ENCODE peak calls at places on chromosomes 2 and 18, in seven cellular contexts. K is CD8-positive, alpha-beta T cell; W is neural progenitor cell; C is fibroblast of lung; E is PC-3; Z is pancreas; L is adrenal gland. M is an unnamed sample.

GRCh38 chr2:205047273-205047839 is 502.1 kb downstream of the PARD3B start:
- DNase-seq in K (no peak), W (peak; percentile 89), C (no peak), E (no peak), Z (no peak), L (no peak), M (no peak)

GRCh38 chr2:151280276-151280675 is 9.2 kb downstream of the NMI start:
- DNase-seq in K (no peak), W (no peak), C (peak; percentile 48), E (no peak), Z (no peak), L (no peak), M (no peak)

GRCh38 chr2:113703404-113704299 is 52.8 kb downstream of the SLC35F5 start:
- DNase-seq in K (no peak), W (no peak), C (no peak), E (no peak), Z (no peak), L (no peak), M (no peak)

GRCh38 chr18:54149078-54149697 is 75.3 kb downstream of the MBD2 start:
- DNase-seq in K (no peak), W (no peak), C (peak; percentile 82), E (peak; percentile 91), Z (no peak), L (peak; percentile 67), M (peak; percentile 78)

GRCh38 chr2:190360965-190361364 is 17.6 kb downstream of the INPP1 start:
- DNase-seq in K (no peak), W (no peak), C (no peak), E (no peak), Z (no peak), L (no peak), M (no peak)

GRCh38 chr18:395481-396250 is 104.8 kb downstream of the COLEC12 start:
- DNase-seq in K (no peak), W (no peak), C (peak; percentile 71), E (peak; percentile 43), Z (no peak), L (no peak), M (peak; percentile 89)

GRCh38 chr2:22798389-22798788 is 586.6 kb upstream of the KLHL29 start:
- DNase-seq in K (no peak), W (no peak), C (no peak), E (no peak), Z (no peak), L (no peak), M (no peak)

GRCh38 chr2:132670104-132670960 is at the start of gene LYPD1:
- DNase-seq in K (no peak), W (peak; percentile 47), C (no peak), E (peak; percentile 54), Z (peak; percentile 82), L (peak; percentile 55), M (no peak)

GRCh38 chr2:142920579-142920978 is 43.1 kb downstream of the KYNU start:
- DNase-seq in K (no peak), W (no peak), C (no peak), E (peak; percentile 31), Z (no peak), L (no peak), M (no peak)

GRCh38 chr2:20953146-20953824 is 90.6 kb downstream of the APOB start:
- DNase-seq in K (no peak), W (no peak), C (no peak), E (no peak), Z (no peak), L (no peak), M (no peak)

GRCh38 chr2:222024934-222025890 is 273.6 kb downstream of the PAX3 start:
- DNase-seq in K (no peak), W (peak; percentile 79), C (peak; percentile 61), E (peak; percentile 57), Z (no peak), L (no peak), M (no peak)

GRCh38 chr2:204611017-204611631 is 65.8 kb downstream of the PARD3B start:
- DNase-seq in K (no peak), W (no peak), C (no peak), E (no peak), Z (no peak), L (no peak), M (no peak)

GRCh38 chr2:191739194-191739593 is 61.3 kb downstream of the NABP1 start:
- DNase-seq in K (no peak), W (no peak), C (no peak), E (no peak), Z (no peak), L (no peak), M (peak; percentile 5)

GRCh38 chr18:24878289-24878688 is 417.9 kb downstream of the HRH4 start:
- DNase-seq in K (no peak), W (peak; percentile 53), C (peak; percentile 80), E (peak; percentile 61), Z (no peak), L (no peak), M (no peak)

GRCh38 chr2:212940816-212941215 is 210.6 kb downstream of the IKZF2 start:
- DNase-seq in K (no peak), W (peak; percentile 83), C (peak; percentile 60), E (peak; percentile 75), Z (no peak), L (no peak), M (no peak)

GRCh38 chr2:228318218-228318617 is 136.7 kb upstream of the SPHKAP start:
- DNase-seq in K (no peak), W (peak; percentile 60), C (peak; percentile 15), E (peak; percentile 72), Z (no peak), L (peak; percentile 60), M (peak; percentile 38)

GRCh38 chr18:985301-985700 is 80.6 kb downstream of the ADCYAP1 start:
- DNase-seq in K (no peak), W (peak; percentile 52), C (no peak), E (no peak), Z (no peak), L (peak; percentile 56), M (no peak)

GRCh38 chr2:223439184-223439583 is 163.0 kb downstream of the SCG2 start:
- DNase-seq in K (no peak), W (no peak), C (no peak), E (no peak), Z (no peak), L (no peak), M (no peak)

GRCh38 chr2:160268382-160268781 is 68.3 kb upstream of the ITGB6 start:
- DNase-seq in K (no peak), W (no peak), C (no peak), E (no peak), Z (no peak), L (no peak), M (no peak)

GRCh38 chr2:54348672-54349071 is 92.6 kb upstream of the TSPYL6 start:
- DNase-seq in K (no peak), W (no peak), C (peak; percentile 31), E (no peak), Z (no peak), L (no peak), M (no peak)

GRCh38 chr2:29187926-29188325 is 72.7 kb downstream of the CLIP4 start:
- DNase-seq in K (no peak), W (no peak), C (peak; percentile 22), E (no peak), Z (no peak), L (no peak), M (no peak)

GRCh38 chr2:10091182-10091932 is 11.1 kb upstream of the CYS1 start:
- DNase-seq in K (peak; percentile 52), W (no peak), C (no peak), E (no peak), Z (peak; percentile 43), L (no peak), M (no peak)

DNA sequence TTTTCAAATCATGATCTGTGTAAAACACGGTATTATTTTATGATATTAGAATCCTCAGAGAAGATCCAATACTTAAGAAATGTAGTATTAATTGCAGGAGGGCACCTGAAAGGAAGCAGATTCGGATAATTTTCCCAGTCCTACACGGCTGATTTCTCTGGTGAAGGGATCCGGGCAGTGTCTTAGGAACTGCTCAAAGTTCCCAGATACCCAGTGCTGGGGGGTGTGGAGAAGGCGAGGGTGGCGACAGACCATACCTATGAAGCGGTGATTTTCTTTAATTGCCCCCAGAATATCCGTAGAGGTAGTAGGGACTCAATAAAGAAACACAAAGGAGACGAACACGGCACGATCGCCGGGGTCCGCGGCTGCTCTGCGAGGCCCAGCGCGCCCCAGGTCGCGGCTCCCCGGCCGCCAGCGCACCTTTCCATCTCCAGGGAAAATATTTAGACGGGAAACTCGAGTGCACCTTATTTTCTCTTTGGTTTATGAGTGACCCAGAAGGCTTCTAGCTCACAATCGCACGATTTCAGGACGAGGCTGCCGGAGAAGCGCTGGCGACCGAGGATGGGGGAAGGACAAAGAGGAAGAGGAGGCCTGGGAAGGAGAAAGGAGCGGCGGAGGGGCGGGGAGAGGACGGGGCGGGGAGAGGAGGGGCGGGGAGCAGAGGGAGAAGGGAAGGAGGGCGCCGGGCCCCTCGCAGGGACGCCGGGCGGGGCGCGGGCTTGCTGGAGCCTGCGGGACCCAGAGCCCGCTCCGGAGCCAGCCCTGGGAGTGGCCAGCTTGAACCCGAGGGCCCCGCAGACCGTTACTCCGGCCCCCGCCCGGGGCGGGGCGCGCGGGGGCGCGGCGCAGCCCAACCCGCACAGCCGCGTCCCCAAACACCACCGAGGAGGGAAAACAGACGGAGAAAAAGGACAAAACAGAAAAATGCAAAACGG is 1.2 kb upstream of the SOX11 start:
- DNase-seq in K (no peak), W (peak; percentile 94), C (peak; percentile 63), E (no peak), Z (peak; percentile 45), L (no peak), M (peak; percentile 72)
- H3K4me3 ChIP-seq in K (no peak overlapping the region), W (peak overlapping the region; percentile 96), C (peak overlapping the region; percentile 71), E (no peak overlapping the region), Z (no peak overlapping the region), L (no peak overlapping the region), M (peak overlapping the region; percentile 45)

DNA sequence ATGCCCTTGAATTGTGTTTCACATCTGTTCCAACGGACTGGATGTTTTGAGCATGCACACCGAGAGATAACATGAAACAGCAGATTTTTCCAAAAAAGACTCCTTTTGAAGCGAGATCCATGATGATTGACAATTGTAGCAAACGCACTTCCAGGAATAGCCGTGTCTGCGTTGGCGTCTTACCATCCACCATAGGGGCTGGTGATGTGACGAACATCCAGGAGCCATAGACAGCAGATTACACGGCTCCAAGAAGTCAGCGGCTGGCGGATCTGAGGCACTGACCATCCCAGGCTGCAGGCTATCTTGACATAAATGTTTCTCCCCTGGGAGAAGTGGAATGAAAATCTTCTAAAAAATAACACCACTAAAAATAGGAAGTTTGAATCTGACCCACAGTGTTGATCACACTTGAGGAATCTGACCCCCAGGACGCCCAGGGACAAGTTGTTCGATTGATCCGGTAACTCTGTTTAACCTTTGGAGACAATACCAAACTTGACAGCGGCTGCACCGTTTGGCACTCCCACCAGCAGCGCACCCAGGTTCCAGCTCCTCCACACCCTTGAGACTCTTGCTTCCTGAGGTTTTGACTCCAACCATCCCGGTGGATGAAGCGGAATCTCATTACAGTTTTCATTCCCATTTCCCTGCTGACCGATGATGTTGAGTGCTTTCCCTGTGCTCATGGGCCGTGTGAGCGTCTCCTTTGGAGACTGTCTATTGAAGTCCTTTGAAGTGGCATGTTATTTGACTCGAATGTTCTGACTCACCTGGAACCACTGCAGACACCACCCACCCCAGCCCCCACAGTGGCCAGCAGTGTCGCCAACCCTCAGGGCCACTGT is 140.0 kb upstream of the GPC1 start:
- DNase-seq in K (no peak), W (no peak), C (no peak), E (no peak), Z (no peak), L (peak; percentile 58), M (no peak)
- H3K27me3 ChIP-seq in K (no peaks in the 10 kb centered on the region), W (no peaks in the 10 kb centered on the region), C (peaks cover 7% of the 10 kb centered on the region), E (peaks cover 18% of the 10 kb centered on the region), Z (no peaks in the 10 kb centered on the region), L (no peaks in the 10 kb centered on the region), M (no peaks in the 10 kb centered on the region)

GRCh38 chr2:186670831-186671230 is 23.0 kb upstream of the FAM171B start:
- DNase-seq in K (no peak), W (no peak), C (no peak), E (no peak), Z (no peak), L (no peak), M (no peak)
- H3K36me3 ChIP-seq in K (no peaks in the 10 kb centered on the region), W (peaks cover 18% of the 10 kb centered on the region), C (peaks cover 2% of the 10 kb centered on the region), E (peaks cover 58% of the 10 kb centered on the region), Z (peaks cover 12% of the 10 kb centered on the region), L (peaks cover 80% of the 10 kb centered on the region), M (peaks cover 53% of the 10 kb centered on the region)

GRCh38 chr18:22340340-22340739 is 77.4 kb downstream of the CTAGE1 start:
- DNase-seq in K (no peak), W (no peak), C (no peak), E (no peak), Z (no peak), L (no peak), M (no peak)
- H3K4me3 ChIP-seq in K (no peak overlapping the region), W (no peak overlapping the region), C (no peak overlapping the region), E (no peak overlapping the region), Z (no peak overlapping the region), L (no peak overlapping the region), M (no peak overlapping the region)